ENCODE peak calls at places on chromosomes 6 and 20, in five cellular contexts. E is neural crest cell, M is EH, Y is fibroblast of pulmonary artery, V is left ventricle myocardium inferior. U is an unnamed sample.

GRCh38 chr6:115896538-115897129 is 164.1 kb downstream of the FRK start:
- DNase-seq in E (peak), M (peak), Y (peak), V (no peak), U (peak)

GRCh38 chr6:106800379-106800778 is 171.0 kb downstream of the QRSL1 start:
- DNase-seq in E (no peak), M (no peak), Y (no peak), V (no peak), U (no peak)

GRCh38 chr6:11197175-11197535 is 35.3 kb downstream of the NEDD9 start:
- DNase-seq in E (no peak), M (peak), Y (peak), V (no peak), U (peak)

GRCh38 chr20:38680492-38681118 is 43.7 kb upstream of the SLC32A1 start:
- DNase-seq in E (peak), M (peak), Y (peak), V (no peak), U (peak)

GRCh38 chr6:152371775-152372174 is 265.4 kb downstream of the SYNE1 start:
- DNase-seq in E (no peak), M (no peak), Y (no peak), V (no peak), U (no peak)

GRCh38 chr20:32709528-32710121 is 33.6 kb downstream of the COMMD7 start:
- DNase-seq in E (no peak), M (peak), Y (peak), V (no peak), U (no peak)

GRCh38 chr6:134454794-134455193 is 136.9 kb upstream of the SGK1 start:
- DNase-seq in E (no peak), M (peak), Y (peak), V (no peak), U (no peak)

GRCh38 chr20:58855506-58856314 is 3.2 kb downstream of the GNAS start:
- DNase-seq in E (no peak), M (no peak), Y (no peak), V (no peak), U (no peak)

GRCh38 chr20:32980990-32981389 is 23.2 kb downstream of the SUN5 start:
- DNase-seq in E (no peak), M (no peak), Y (no peak), V (no peak), U (no peak)

GRCh38 chr6:50610562-50610961 is 102.8 kb upstream of the TFAP2D start:
- DNase-seq in E (no peak), M (no peak), Y (no peak), V (no peak), U (peak)

GRCh38 chr6:14207493-14207892 is 89.9 kb downstream of the CD83 start:
- DNase-seq in E (no peak), M (peak), Y (no peak), V (no peak), U (no peak)

GRCh38 chr6:14709066-14709670 is 536.7 kb upstream of the JARID2 start:
- DNase-seq in E (no peak), M (peak), Y (no peak), V (no peak), U (peak)

GRCh38 chr6:138576303-138576702 is 77.0 kb upstream of the NHSL1 start:
- DNase-seq in E (no peak), M (no peak), Y (no peak), V (no peak), U (no peak)

GRCh38 chr6:90217621-90218496 is 78.8 kb downstream of the BACH2 start:
- DNase-seq in E (peak), M (peak), Y (no peak), V (no peak), U (peak)

GRCh38 chr20:44566018-44566417 is 16.4 kb upstream of the PKIG start:
- DNase-seq in E (no peak), M (peak), Y (no peak), V (no peak), U (no peak)

GRCh38 chr6:165649701-165650137 is 13.3 kb downstream of the PDE10A start:
- DNase-seq in E (no peak), M (no peak), Y (peak), V (no peak), U (no peak)

GRCh38 chr6:157761331-157761921 is 61.6 kb upstream of the SNX9 start:
- DNase-seq in E (no peak), M (peak), Y (peak), V (no peak), U (peak)

GRCh38 chr6:107607109-107607508 is 117.2 kb downstream of the SOBP start:
- DNase-seq in E (no peak), M (peak), Y (peak), V (peak), U (no peak)

U was measured in ELR.